ENCODE peak calls at places on chromosome 1, in nine cellular contexts. One of them, this sample, is unnamed.

GRCh38 chr1:23178931-23179330 is 10.3 kb upstream of the LUZP1 start:
- DNase-seq in lower lobe of right lung: no peak
- DNase-seq in lung: no peak
- DNase-seq in ovary: no peak
- DNase-seq in hepatocyte: no peak
- DNase-seq in AG04450: no peak
- DNase-seq in mammary epithelial cell: no peak
- DNase-seq in CD8-positive, alpha-beta T cell: no peak
- DNase-seq in tibial artery: no peak
- DNase-seq in this sample: no peak

GRCh38 chr1:155218854-155219591 is 10.5 kb downstream of the MTX1 start:
- DNase-seq in AG04450: no peak
- DNase-seq in CD8-positive, alpha-beta T cell: no peak
- DNase-seq in mammary epithelial cell: peak; percentile 43
- DNase-seq in lower lobe of right lung: no peak
- DNase-seq in hepatocyte: peak; percentile 70
- DNase-seq in ovary: peak; percentile 55
- DNase-seq in tibial artery: no peak
- DNase-seq in lung: peak; percentile 75
- DNase-seq in this sample: peak; percentile 79

GRCh38 chr1:175385316-175385715 is 192.7 kb upstream of the KIAA0040 start:
- DNase-seq in tibial artery: no peak
- DNase-seq in lung: no peak
- DNase-seq in ovary: no peak
- DNase-seq in AG04450: no peak
- DNase-seq in lower lobe of right lung: no peak
- DNase-seq in mammary epithelial cell: peak; percentile 66
- DNase-seq in CD8-positive, alpha-beta T cell: no peak
- DNase-seq in hepatocyte: no peak
- DNase-seq in this sample: no peak

GRCh38 chr1:210376836-210377377 is 48.2 kb downstream of the HHAT start:
- DNase-seq in AG04450: no peak
- DNase-seq in CD8-positive, alpha-beta T cell: no peak
- DNase-seq in lung: no peak
- DNase-seq in lower lobe of right lung: no peak
- DNase-seq in hepatocyte: no peak
- DNase-seq in mammary epithelial cell: no peak
- DNase-seq in tibial artery: no peak
- DNase-seq in ovary: no peak
- DNase-seq in this sample: no peak

GRCh38 chr1:53478186-53478585 is 19.0 kb downstream of the DMRTB1 start:
- DNase-seq in tibial artery: no peak
- DNase-seq in ovary: no peak
- DNase-seq in lower lobe of right lung: no peak
- DNase-seq in hepatocyte: no peak
- DNase-seq in lung: no peak
- DNase-seq in AG04450: no peak
- DNase-seq in CD8-positive, alpha-beta T cell: no peak
- DNase-seq in mammary epithelial cell: no peak
- DNase-seq in this sample: no peak

GRCh38 chr1:235011599-235012435 is 116.8 kb downstream of the TOMM20 start:
- DNase-seq in tibial artery: no peak
- DNase-seq in lung: peak; percentile 66
- DNase-seq in CD8-positive, alpha-beta T cell: peak; percentile 83
- DNase-seq in AG04450: peak; percentile 99
- DNase-seq in mammary epithelial cell: peak; percentile 100
- DNase-seq in hepatocyte: peak; percentile 69
- DNase-seq in lower lobe of right lung: peak; percentile 73
- DNase-seq in ovary: no peak
- DNase-seq in this sample: peak; percentile 44

GRCh38 chr1:47871799-47872353 is 125.3 kb downstream of the TRABD2B start:
- DNase-seq in lower lobe of right lung: no peak
- DNase-seq in mammary epithelial cell: peak; percentile 86
- DNase-seq in CD8-positive, alpha-beta T cell: no peak
- DNase-seq in lung: no peak
- DNase-seq in tibial artery: peak; percentile 57
- DNase-seq in ovary: no peak
- DNase-seq in AG04450: no peak
- DNase-seq in hepatocyte: peak; percentile 61
- DNase-seq in this sample: no peak

GRCh38 chr1:211476200-211476849 is 15.6 kb downstream of the RD3 start:
- DNase-seq in ovary: peak; percentile 49
- DNase-seq in CD8-positive, alpha-beta T cell: peak; percentile 46
- DNase-seq in lung: peak; percentile 74
- DNase-seq in tibial artery: no peak
- DNase-seq in lower lobe of right lung: peak; percentile 70
- DNase-seq in hepatocyte: peak; percentile 85
- DNase-seq in AG04450: peak; percentile 38
- DNase-seq in mammary epithelial cell: peak; percentile 36
- DNase-seq in this sample: peak; percentile 94

GRCh38 chr1:44947774-44948311 is 38.6 kb downstream of the EIF2B3 start:
- DNase-seq in AG04450: no peak
- DNase-seq in hepatocyte: no peak
- DNase-seq in lower lobe of right lung: no peak
- DNase-seq in lung: no peak
- DNase-seq in CD8-positive, alpha-beta T cell: no peak
- DNase-seq in mammary epithelial cell: no peak
- DNase-seq in ovary: no peak
- DNase-seq in tibial artery: no peak
- DNase-seq in this sample: no peak

GRCh38 chr1:167342846-167343245 is 122.2 kb downstream of the POU2F1 start:
- DNase-seq in hepatocyte: peak; percentile 6
- DNase-seq in AG04450: no peak
- DNase-seq in lower lobe of right lung: no peak
- DNase-seq in tibial artery: no peak
- DNase-seq in CD8-positive, alpha-beta T cell: no peak
- DNase-seq in lung: no peak
- DNase-seq in mammary epithelial cell: no peak
- DNase-seq in ovary: no peak
- DNase-seq in this sample: no peak
- TF ChIP-seq CTCF in hepatocyte: peak; percentile 31
- TF ChIP-seq CTCF in AG04450: no peak
- TF ChIP-seq CTCF in lower lobe of right lung: peak; percentile 19
- TF ChIP-seq CTCF in tibial artery: no peak
- TF ChIP-seq CTCF in CD8-positive, alpha-beta T cell: no peak
- TF ChIP-seq CTCF in lung: no peak
- TF ChIP-seq CTCF in mammary epithelial cell: peak; percentile 46
- TF ChIP-seq CTCF in ovary: no peak
- TF ChIP-seq CTCF in this sample: no peak

GRCh38 chr1:226872455-226872854 is 2.0 kb downstream of the PSEN2 start:
- DNase-seq in mammary epithelial cell: no peak
- DNase-seq in AG04450: no peak
- DNase-seq in CD8-positive, alpha-beta T cell: no peak
- DNase-seq in tibial artery: no peak
- DNase-seq in hepatocyte: peak; percentile 5
- DNase-seq in lung: no peak
- DNase-seq in lower lobe of right lung: no peak
- DNase-seq in ovary: no peak
- DNase-seq in this sample: no peak

GRCh38 chr1:226877669-226878068 is 7.3 kb downstream of the PSEN2 start:
- DNase-seq in hepatocyte: no peak
- DNase-seq in AG04450: no peak
- DNase-seq in lung: no peak
- DNase-seq in CD8-positive, alpha-beta T cell: no peak
- DNase-seq in lower lobe of right lung: no peak
- DNase-seq in mammary epithelial cell: peak; percentile 58
- DNase-seq in ovary: no peak
- DNase-seq in tibial artery: no peak
- DNase-seq in this sample: no peak

GRCh38 chr1:226873771-226874578 is 3.6 kb downstream of the PSEN2 start:
- DNase-seq in lower lobe of right lung: peak; percentile 16
- DNase-seq in hepatocyte: peak; percentile 2
- DNase-seq in tibial artery: peak; percentile 33
- DNase-seq in lung: no peak
- DNase-seq in mammary epithelial cell: no peak
- DNase-seq in ovary: no peak
- DNase-seq in CD8-positive, alpha-beta T cell: no peak
- DNase-seq in AG04450: no peak
- DNase-seq in this sample: no peak

GRCh38 chr1:226874579-226875425 is 4.4 kb downstream of the PSEN2 start:
- DNase-seq in CD8-positive, alpha-beta T cell: no peak
- DNase-seq in AG04450: no peak
- DNase-seq in lung: no peak
- DNase-seq in hepatocyte: no peak
- DNase-seq in tibial artery: peak; percentile 27
- DNase-seq in mammary epithelial cell: no peak
- DNase-seq in ovary: no peak
- DNase-seq in lower lobe of right lung: peak; percentile 24
- DNase-seq in this sample: no peak

DNA sequence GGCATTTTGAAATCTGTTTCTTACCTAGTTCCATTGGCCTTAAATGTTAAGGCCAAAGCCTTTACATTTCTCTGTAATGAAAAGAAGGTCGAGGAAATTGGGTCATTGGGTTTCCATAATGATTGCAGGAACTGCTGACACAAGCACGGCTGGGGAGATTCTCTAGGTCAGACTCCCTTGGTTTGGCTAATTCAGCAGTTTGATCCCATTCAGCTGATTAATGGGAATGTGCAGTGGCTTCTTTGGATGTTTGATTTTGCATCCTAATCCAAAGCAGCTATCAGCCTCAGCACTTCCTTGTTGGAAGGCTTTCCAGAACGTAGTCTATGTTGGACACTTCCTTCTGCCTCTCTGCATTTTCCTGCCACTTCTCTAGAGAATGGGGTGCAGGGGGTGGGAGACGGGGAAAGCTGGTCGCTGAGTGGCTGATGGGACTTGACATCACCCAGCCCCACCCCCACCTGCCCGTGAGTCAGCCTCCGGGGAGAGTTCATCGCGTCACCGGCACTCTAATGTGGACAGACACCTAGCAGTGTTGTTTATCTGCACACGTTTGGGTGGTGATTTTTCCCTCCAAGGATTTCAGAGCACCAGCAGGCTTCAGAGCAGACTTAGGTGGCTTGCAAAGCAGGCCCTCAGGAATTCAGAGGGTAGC is 5.4 kb downstream of the PSEN2 start:
- DNase-seq in hepatocyte: peak; percentile 78
- DNase-seq in AG04450: no peak
- DNase-seq in lower lobe of right lung: peak; percentile 70
- DNase-seq in mammary epithelial cell: no peak
- DNase-seq in CD8-positive, alpha-beta T cell: no peak
- DNase-seq in ovary: no peak
- DNase-seq in tibial artery: peak; percentile 56
- DNase-seq in lung: peak; percentile 64
- DNase-seq in this sample: peak; percentile 31
- H3K27ac ChIP-seq in hepatocyte: peak overlapping the region; percentile 21
- H3K27ac ChIP-seq in AG04450: no peak overlapping the region
- H3K27ac ChIP-seq in lower lobe of right lung: peak overlapping the region; percentile 18
- H3K27ac ChIP-seq in mammary epithelial cell: no peak overlapping the region
- H3K27ac ChIP-seq in CD8-positive, alpha-beta T cell: no peak overlapping the region
- H3K27ac ChIP-seq in ovary: no peak overlapping the region
- H3K27ac ChIP-seq in tibial artery: no peak overlapping the region
- H3K27ac ChIP-seq in lung: no peak overlapping the region
- H3K27ac ChIP-seq in this sample: no peak overlapping the region

GRCh38 chr1:158058339-158059025 is 65.0 kb downstream of the KIRREL1 start:
- DNase-seq in hepatocyte: no peak
- DNase-seq in lung: no peak
- DNase-seq in mammary epithelial cell: no peak
- DNase-seq in tibial artery: no peak
- DNase-seq in CD8-positive, alpha-beta T cell: no peak
- DNase-seq in lower lobe of right lung: no peak
- DNase-seq in AG04450: no peak
- DNase-seq in ovary: peak; percentile 38
- DNase-seq in this sample: peak; percentile 94

GRCh38 chr1:158053276-158053675 is 59.8 kb downstream of the KIRREL1 start:
- DNase-seq in lung: no peak
- DNase-seq in lower lobe of right lung: no peak
- DNase-seq in mammary epithelial cell: no peak
- DNase-seq in ovary: no peak
- DNase-seq in hepatocyte: no peak
- DNase-seq in AG04450: no peak
- DNase-seq in CD8-positive, alpha-beta T cell: no peak
- DNase-seq in tibial artery: no peak
- DNase-seq in this sample: peak; percentile 78

GRCh38 chr1:158060001-158060400 is 66.6 kb downstream of the KIRREL1 start:
- DNase-seq in lower lobe of right lung: no peak
- DNase-seq in mammary epithelial cell: no peak
- DNase-seq in hepatocyte: no peak
- DNase-seq in CD8-positive, alpha-beta T cell: no peak
- DNase-seq in lung: no peak
- DNase-seq in tibial artery: no peak
- DNase-seq in ovary: no peak
- DNase-seq in AG04450: no peak
- DNase-seq in this sample: peak; percentile 98

GRCh38 chr1:158054721-158055120 is 61.3 kb downstream of the KIRREL1 start:
- DNase-seq in lung: no peak
- DNase-seq in hepatocyte: no peak
- DNase-seq in mammary epithelial cell: no peak
- DNase-seq in CD8-positive, alpha-beta T cell: no peak
- DNase-seq in ovary: no peak
- DNase-seq in tibial artery: no peak
- DNase-seq in lower lobe of right lung: no peak
- DNase-seq in AG04450: no peak
- DNase-seq in this sample: no peak

DNA sequence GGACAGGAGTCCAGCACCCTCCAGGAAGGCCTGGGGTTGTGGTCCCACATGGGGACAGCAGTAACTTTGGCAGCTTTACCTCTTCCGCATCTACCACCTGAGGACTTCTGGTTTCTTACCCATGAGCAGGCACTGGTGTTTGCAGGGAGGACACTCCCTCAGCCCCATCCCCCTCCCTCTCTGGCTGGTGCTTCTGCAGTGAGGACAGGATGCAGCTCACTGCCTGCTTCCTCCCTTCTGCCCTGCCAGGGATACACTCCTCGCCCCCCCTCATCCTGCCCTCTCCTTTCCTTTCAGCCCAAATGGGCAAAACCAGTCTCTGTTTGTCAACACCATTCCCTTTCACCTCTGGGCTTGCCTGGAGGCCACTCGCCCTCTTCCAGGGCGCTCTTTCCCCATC is 62.4 kb downstream of the KIRREL1 start:
- DNase-seq in AG04450: no peak
- DNase-seq in ovary: no peak
- DNase-seq in tibial artery: no peak
- DNase-seq in hepatocyte: no peak
- DNase-seq in CD8-positive, alpha-beta T cell: no peak
- DNase-seq in lung: no peak
- DNase-seq in mammary epithelial cell: no peak
- DNase-seq in lower lobe of right lung: no peak
- DNase-seq in this sample: no peak
- H3K9me3 ChIP-seq in AG04450: no peaks in the 10 kb centered on the region
- H3K9me3 ChIP-seq in ovary: no peaks in the 10 kb centered on the region
- H3K9me3 ChIP-seq in tibial artery: no peaks in the 10 kb centered on the region
- H3K9me3 ChIP-seq in hepatocyte: no peaks in the 10 kb centered on the region
- H3K9me3 ChIP-seq in CD8-positive, alpha-beta T cell: no peaks in the 10 kb centered on the region
- H3K9me3 ChIP-seq in lung: no peaks in the 10 kb centered on the region
- H3K9me3 ChIP-seq in mammary epithelial cell: no peaks in the 10 kb centered on the region
- H3K9me3 ChIP-seq in lower lobe of right lung: no peaks in the 10 kb centered on the region
- H3K9me3 ChIP-seq in this sample: no peaks in the 10 kb centered on the region

DNA sequence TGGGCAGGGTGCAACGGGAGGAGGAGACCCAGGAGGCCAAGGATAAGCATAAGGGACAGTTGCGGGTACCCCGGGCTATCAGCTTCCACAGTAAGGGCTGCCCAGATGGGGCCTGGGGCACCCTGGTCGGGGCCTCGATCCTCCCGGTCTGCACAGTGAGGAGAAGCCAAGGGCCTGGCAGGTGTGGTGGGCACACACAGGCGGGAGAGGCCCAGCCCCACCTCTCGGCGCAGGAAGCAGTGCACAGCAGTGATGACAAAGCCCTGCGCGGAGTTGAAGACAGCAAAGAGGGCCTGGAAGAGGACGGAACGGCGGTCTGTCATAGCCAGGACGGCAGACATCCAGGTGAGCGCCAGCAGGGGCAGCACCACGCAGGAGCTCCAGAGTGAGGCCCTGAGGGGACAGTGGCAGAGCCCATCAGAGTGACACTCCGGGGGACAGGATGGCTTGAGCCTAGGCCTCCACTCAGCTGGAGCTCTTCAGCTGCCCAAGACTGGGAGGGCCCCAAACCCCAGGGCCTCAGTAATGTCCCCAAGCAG is 29.0 kb upstream of the COL16A1 start:
- DNase-seq in CD8-positive, alpha-beta T cell: no peak
- DNase-seq in lung: no peak
- DNase-seq in hepatocyte: no peak
- DNase-seq in tibial artery: no peak
- DNase-seq in AG04450: no peak
- DNase-seq in lower lobe of right lung: no peak
- DNase-seq in mammary epithelial cell: no peak
- DNase-seq in ovary: no peak
- DNase-seq in this sample: no peak
- TF ChIP-seq CTCF in CD8-positive, alpha-beta T cell: no peak
- TF ChIP-seq CTCF in lung: no peak
- TF ChIP-seq CTCF in hepatocyte: no peak
- TF ChIP-seq CTCF in tibial artery: no peak
- TF ChIP-seq CTCF in AG04450: no peak
- TF ChIP-seq CTCF in lower lobe of right lung: no peak
- TF ChIP-seq CTCF in mammary epithelial cell: no peak
- TF ChIP-seq CTCF in ovary: no peak
- TF ChIP-seq CTCF in this sample: peak; percentile 11

This sample was measured in WERI-Rb-1.